ENCODE peak calls at places on chromosomes 4 and X, in five cellular contexts. B is left lung; J is CD4-positive, alpha-beta memory T cell; I is GM23248; D is pancreas. G is an unnamed sample.
A peak's percentile ranks its signal among the peaks of the same experiment; 100 is the strongest.

GRCh38 chr4:88064410-88064809 is 57.0 kb downstream of the PKD2 start:
- DNase-seq in B (no peak), J (no peak), I (no peak), D (no peak), G (no peak)

GRCh38 chr4:169618286-169618685 is 2.1 kb upstream of the CLCN3 start:
- DNase-seq in B (no peak), J (no peak), I (peak; percentile 45), D (no peak), G (no peak)

GRCh38 chr4:94889523-94889922 is 131.8 kb downstream of the BMPR1B start:
- DNase-seq in B (no peak), J (no peak), I (no peak), D (no peak), G (no peak)

GRCh38 chrX:46796574-46797191 is 37.8 kb upstream of the SLC9A7 start:
- DNase-seq in B (peak; percentile 87), J (peak; percentile 51), I (peak; percentile 72), D (peak; percentile 79), G (peak; percentile 72)

GRCh38 chr4:128060130-128060619 is 937 bp upstream of the LARP1B start:
- DNase-seq in B (no peak), J (no peak), I (peak; percentile 37), D (no peak), G (no peak)

GRCh38 chr4:119099227-119099910 is 36.3 kb upstream of the MYOZ2 start:
- DNase-seq in B (no peak), J (no peak), I (peak; percentile 65), D (no peak), G (no peak)

GRCh38 chr4:8558080-8558960 is 21.9 kb upstream of the GPR78 start:
- DNase-seq in B (no peak), J (no peak), I (peak; percentile 85), D (no peak), G (no peak)

GRCh38 chr4:173500841-173501591 is 29.0 kb downstream of the HAND2 start:
- DNase-seq in B (peak; percentile 83), J (no peak), I (no peak), D (no peak), G (peak; percentile 26)

GRCh38 chrX:29318051-29318450 is 730.8 kb downstream of the IL1RAPL1 start:
- DNase-seq in B (no peak), J (no peak), I (peak; percentile 8), D (no peak), G (no peak)

GRCh38 chrX:68307767-68308166 is 125.5 kb downstream of the OPHN1 start:
- DNase-seq in B (no peak), J (no peak), I (peak; percentile 79), D (no peak), G (no peak)

GRCh38 chr4:80263541-80264351 is 2.7 kb upstream of the FGF5 start:
- DNase-seq in B (peak; percentile 42), J (no peak), I (no peak), D (no peak), G (no peak)

GRCh38 chr4:37685211-37685725 is 908 bp downstream of the RELL1 start:
- DNase-seq in B (no peak), J (peak; percentile 81), I (peak; percentile 80), D (no peak), G (peak; percentile 84)

GRCh38 chrX:130158311-130158710 is 7.3 kb downstream of the AIFM1 start:
- DNase-seq in B (no peak), J (no peak), I (no peak), D (no peak), G (no peak)

GRCh38 chr4:78954048-78954666 is 14.9 kb upstream of the PAQR3 start:
- DNase-seq in B (no peak), J (no peak), I (peak; percentile 30), D (no peak), G (no peak)

GRCh38 chr4:110381784-110382183 is 94.2 kb upstream of the ENPEP start:
- DNase-seq in B (no peak), J (no peak), I (no peak), D (no peak), G (no peak)

GRCh38 chrX:54785901-54786300 is 12.2 kb downstream of the ITIH6 start:
- DNase-seq in B (no peak), J (no peak), I (peak; percentile 27), D (no peak), G (peak; percentile 13)

GRCh38 chr4:7391637-7392437 is 42.9 kb downstream of the PSAPL1 start:
- DNase-seq in B (no peak), J (no peak), I (no peak), D (no peak), G (no peak)

GRCh38 chr4:108601096-108601495 is 19.3 kb upstream of the RPL34 start:
- DNase-seq in B (no peak), J (no peak), I (no peak), D (no peak), G (no peak)

GRCh38 chrX:63993936-63994335 is 208.9 kb upstream of the ARHGEF9 start:
- DNase-seq in B (no peak), J (no peak), I (no peak), D (no peak), G (no peak)

GRCh38 chr4:4734425-4734824 is 125.0 kb upstream of the MSX1 start:
- DNase-seq in B (no peak), J (no peak), I (no peak), D (no peak), G (no peak)

GRCh38 chrX:40581333-40581910 is 652 bp downstream of the ATP6AP2 start:
- DNase-seq in B (no peak), J (peak; percentile 27), I (peak; percentile 57), D (peak; percentile 16), G (peak; percentile 58)

GRCh38 chrX:121236040-121236439 is 188.6 kb downstream of the GLUD2 start:
- DNase-seq in B (no peak), J (no peak), I (no peak), D (no peak), G (no peak)
- H3K27ac ChIP-seq in B (no peak overlapping the region), J (no peak overlapping the region), I (no peak overlapping the region), D (no peak overlapping the region), G (no peak overlapping the region)

DNA sequence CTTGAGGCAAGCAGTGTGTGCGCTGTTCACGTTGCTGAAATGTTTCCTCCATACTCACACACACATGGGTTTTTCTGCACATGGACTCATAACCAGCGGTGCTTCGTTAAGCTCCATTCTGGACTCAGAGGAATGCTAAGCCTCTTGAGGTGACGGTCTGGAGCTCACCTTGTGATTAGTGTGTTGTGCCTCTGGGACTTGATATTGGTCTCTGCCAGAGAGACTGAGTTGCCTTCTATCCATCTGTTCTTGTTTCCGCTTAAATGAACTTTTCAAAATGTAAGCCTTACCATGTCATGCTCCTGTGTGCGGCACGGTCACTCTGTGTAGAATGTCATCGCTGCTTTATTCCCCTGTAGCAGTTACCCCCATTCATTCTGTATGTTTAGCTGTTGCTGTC is 42.5 kb downstream of the ADD1 start:
- DNase-seq in B (no peak), J (no peak), I (no peak), D (no peak), G (no peak)
- H3K4me3 ChIP-seq in B (no peak overlapping the region), J (no peak overlapping the region), I (no peak overlapping the region), D (no peak overlapping the region), G (no peak overlapping the region)

GRCh38 chr4:185112104-185112503 is 31.0 kb upstream of the SLC25A4 start:
- DNase-seq in B (no peak), J (no peak), I (peak; percentile 92), D (peak; percentile 72), G (no peak)

GRCh38 chr4:185110375-185110823 is 32.7 kb upstream of the SLC25A4 start:
- DNase-seq in B (no peak), J (no peak), I (no peak), D (peak; percentile 77), G (no peak)

GRCh38 chr4:185109736-185110135 is 33.3 kb upstream of the SLC25A4 start:
- DNase-seq in B (no peak), J (no peak), I (no peak), D (no peak), G (no peak)

GRCh38 chr4:185115827-185116232 is 27.2 kb upstream of the SLC25A4 start:
- DNase-seq in B (no peak), J (no peak), I (peak; percentile 11), D (peak; percentile 88), G (no peak)

GRCh38 chr4:185113340-185113739 is 29.7 kb upstream of the SLC25A4 start:
- DNase-seq in B (no peak), J (no peak), I (peak; percentile 25), D (no peak), G (no peak)
- H3K27ac ChIP-seq in B (no peak overlapping the region), J (no peak overlapping the region), I (no peak overlapping the region), D (no peak overlapping the region), G (no peak overlapping the region)

GRCh38 chrX:100649550-100650356 is 5.8 kb downstream of the SRPX2 start:
- DNase-seq in B (no peak), J (no peak), I (peak; percentile 90), D (peak; percentile 34), G (no peak)
- H3K4me3 ChIP-seq in B (no peak overlapping the region), J (no peak overlapping the region), I (peak overlapping the region; percentile 67), D (no peak overlapping the region), G (no peak overlapping the region)

G was measured in CD4-positive, CD25-positive, alpha-beta regulatory T cell.